ENCODE peak calls at places on chromosomes 1 and 21, in six cellular contexts. One of them, this sample, is unnamed.

GRCh38 chr1:150973258-150973825 is 1.3 kb downstream of the CERS2 start:
- DNase-seq in fibroblast of lung: peak
- DNase-seq in EL: peak
- DNase-seq in stimulated activated naive CD4-positive, alpha-beta T cell: no peak
- DNase-seq in GM23338: no peak
- DNase-seq in NCI-H524: no peak
- DNase-seq in this sample: peak

GRCh38 chr1:52665173-52666020 is 32.4 kb downstream of the SHISAL2A start:
- DNase-seq in fibroblast of lung: no peak
- DNase-seq in EL: no peak
- DNase-seq in stimulated activated naive CD4-positive, alpha-beta T cell: no peak
- DNase-seq in GM23338: no peak
- DNase-seq in NCI-H524: no peak
- DNase-seq in this sample: no peak

GRCh38 chr1:97158704-97159103 is 437.1 kb downstream of the PTBP2 start:
- DNase-seq in fibroblast of lung: no peak
- DNase-seq in EL: no peak
- DNase-seq in stimulated activated naive CD4-positive, alpha-beta T cell: no peak
- DNase-seq in GM23338: no peak
- DNase-seq in NCI-H524: no peak
- DNase-seq in this sample: no peak

GRCh38 chr1:205950826-205951549 is 7.7 kb upstream of the SLC26A9 start:
- DNase-seq in fibroblast of lung: peak
- DNase-seq in EL: peak
- DNase-seq in stimulated activated naive CD4-positive, alpha-beta T cell: no peak
- DNase-seq in GM23338: no peak
- DNase-seq in NCI-H524: peak
- DNase-seq in this sample: no peak

GRCh38 chr1:166353162-166353561 is 186.4 kb upstream of the FAM78B start:
- DNase-seq in fibroblast of lung: no peak
- DNase-seq in EL: no peak
- DNase-seq in stimulated activated naive CD4-positive, alpha-beta T cell: no peak
- DNase-seq in GM23338: no peak
- DNase-seq in NCI-H524: no peak
- DNase-seq in this sample: no peak

GRCh38 chr21:19475525-19475924 is 1071.9 kb upstream of the TMPRSS15 start:
- DNase-seq in fibroblast of lung: no peak
- DNase-seq in EL: no peak
- DNase-seq in stimulated activated naive CD4-positive, alpha-beta T cell: no peak
- DNase-seq in GM23338: no peak
- DNase-seq in NCI-H524: no peak
- DNase-seq in this sample: no peak

GRCh38 chr1:153617677-153618076 is 1.6 kb upstream of the S100A14 start:
- DNase-seq in fibroblast of lung: no peak
- DNase-seq in EL: peak
- DNase-seq in stimulated activated naive CD4-positive, alpha-beta T cell: peak
- DNase-seq in GM23338: peak
- DNase-seq in NCI-H524: peak
- DNase-seq in this sample: peak

GRCh38 chr1:239914827-239915231 is 176.9 kb upstream of the FMN2 start:
- DNase-seq in fibroblast of lung: peak
- DNase-seq in EL: peak
- DNase-seq in stimulated activated naive CD4-positive, alpha-beta T cell: no peak
- DNase-seq in GM23338: peak
- DNase-seq in NCI-H524: peak
- DNase-seq in this sample: no peak

GRCh38 chr1:42176902-42177519 is 12.5 kb upstream of the GUCA2A start:
- DNase-seq in fibroblast of lung: peak
- DNase-seq in EL: peak
- DNase-seq in stimulated activated naive CD4-positive, alpha-beta T cell: peak
- DNase-seq in GM23338: peak
- DNase-seq in NCI-H524: peak
- DNase-seq in this sample: peak

GRCh38 chr1:200342511-200343400 is 67.1 kb downstream of the ZNF281 start:
- DNase-seq in fibroblast of lung: peak
- DNase-seq in EL: peak
- DNase-seq in stimulated activated naive CD4-positive, alpha-beta T cell: no peak
- DNase-seq in GM23338: no peak
- DNase-seq in NCI-H524: no peak
- DNase-seq in this sample: no peak

GRCh38 chr1:36464605-36465393 is 615 bp upstream of the MRPS15 start:
- DNase-seq in fibroblast of lung: no peak
- DNase-seq in EL: no peak
- DNase-seq in stimulated activated naive CD4-positive, alpha-beta T cell: no peak
- DNase-seq in GM23338: peak
- DNase-seq in NCI-H524: peak
- DNase-seq in this sample: no peak

GRCh38 chr1:163395767-163396166 is 74.0 kb downstream of the NUF2 start:
- DNase-seq in fibroblast of lung: peak
- DNase-seq in EL: no peak
- DNase-seq in stimulated activated naive CD4-positive, alpha-beta T cell: no peak
- DNase-seq in GM23338: no peak
- DNase-seq in NCI-H524: no peak
- DNase-seq in this sample: no peak

GRCh38 chr1:46098043-46098712 is 34.3 kb downstream of the PIK3R3 start:
- DNase-seq in fibroblast of lung: peak
- DNase-seq in EL: no peak
- DNase-seq in stimulated activated naive CD4-positive, alpha-beta T cell: no peak
- DNase-seq in GM23338: no peak
- DNase-seq in NCI-H524: no peak
- DNase-seq in this sample: no peak